ENCODE peak calls at places on chromosomes 13 and 19, in eight cellular contexts. E, F, R, X, O, B, H and N are unnamed samples.
A peak's percentile ranks its signal among the peaks of the same experiment; 100 is the strongest.

GRCh38 chr13:96994030-96994848 is at the start of gene OXGR1:
- DNase-seq in R (peak; percentile 36), O (no peak), B (no peak), H (no peak), X (no peak), F (no peak), E (peak; percentile 48), N (no peak)

GRCh38 chr19:1931445-1931844 is 9.5 kb upstream of the CSNK1G2 start:
- DNase-seq in R (no peak), F (no peak), E (no peak), B (no peak), X (no peak), O (no peak), H (no peak), N (no peak)

GRCh38 chr19:2591537-2592291 is 110.8 kb downstream of the GNG7 start:
- DNase-seq in E (no peak), H (no peak), X (no peak), F (no peak), R (no peak), B (no peak), O (no peak), N (no peak)

GRCh38 chr19:18119243-18120105 is 21.9 kb downstream of the MAST3 start:
- DNase-seq in B (no peak), X (no peak), H (no peak), E (no peak), O (no peak), R (no peak), F (no peak), N (no peak)

GRCh38 chr13:43123856-43124255 is 100.5 kb downstream of the DNAJC15 start:
- DNase-seq in O (no peak), H (no peak), F (no peak), R (no peak), B (no peak), X (no peak), E (no peak), N (no peak)

GRCh38 chr13:45021250-45021649 is 31.9 kb downstream of the GPALPP1 start:
- DNase-seq in F (no peak), H (no peak), E (no peak), X (peak; percentile 92), B (no peak), O (no peak), R (no peak), N (no peak)

GRCh38 chr19:20167020-20167644 is at the start of gene ZNF486:
- DNase-seq in O (peak; percentile 93), B (peak; percentile 92), R (peak; percentile 98), X (peak; percentile 91), E (peak; percentile 98), F (peak; percentile 99), H (peak; percentile 96), N (peak; percentile 95)

GRCh38 chr19:12733369-12733896 is 1.1 kb downstream of the TRIR start:
- DNase-seq in E (no peak), R (peak; percentile 52), B (no peak), O (no peak), F (no peak), X (no peak), H (no peak), N (peak; percentile 58)

GRCh38 chr13:112896736-112897602 is 72.0 kb upstream of the MCF2L start:
- DNase-seq in E (no peak), O (no peak), X (no peak), H (peak; percentile 8), F (no peak), R (no peak), B (no peak), N (peak; percentile 6)

GRCh38 chr19:10292789-10293636 is 3.3 kb downstream of the ICAM5 start:
- DNase-seq in R (peak; percentile 49), H (no peak), B (no peak), X (no peak), O (no peak), F (no peak), E (peak; percentile 66), N (peak; percentile 85)

GRCh38 chr19:1626417-1627010 is 21.3 kb upstream of the UQCR11 start:
- DNase-seq in O (no peak), R (no peak), E (no peak), H (no peak), F (no peak), X (no peak), B (no peak), N (no peak)

GRCh38 chr13:109214393-109214792 is 572.0 kb downstream of the IRS2 start:
- DNase-seq in R (no peak), E (no peak), F (no peak), X (no peak), B (no peak), H (no peak), O (no peak), N (no peak)

GRCh38 chr13:70964124-70964523 is 855.9 kb upstream of the KLHL1 start:
- DNase-seq in R (peak; percentile 33), E (no peak), H (no peak), O (no peak), B (no peak), X (no peak), F (no peak), N (peak; percentile 7)

GRCh38 chr13:68234278-68234677 is 1004.1 kb upstream of the PCDH9 start:
- DNase-seq in H (no peak), E (no peak), B (no peak), O (no peak), F (no peak), R (peak; percentile 36), X (no peak), N (no peak)

GRCh38 chr13:98746968-98747367 is 5.5 kb downstream of the SLC15A1 start:
- DNase-seq in X (no peak), B (no peak), F (no peak), O (no peak), E (no peak), R (no peak), H (no peak), N (no peak)

GRCh38 chr19:36489139-36489919 is at the start of gene ZNF566:
- DNase-seq in O (peak; percentile 91), R (peak; percentile 98), E (peak; percentile 99), F (peak; percentile 90), X (peak; percentile 94), B (peak; percentile 81), H (peak; percentile 90), N (peak; percentile 98)

GRCh38 chr19:23716792-23717191 is 29.8 kb upstream of the ZNF675 start:
- DNase-seq in F (no peak), H (no peak), O (no peak), R (no peak), X (no peak), B (no peak), E (no peak), N (no peak)

DNA sequence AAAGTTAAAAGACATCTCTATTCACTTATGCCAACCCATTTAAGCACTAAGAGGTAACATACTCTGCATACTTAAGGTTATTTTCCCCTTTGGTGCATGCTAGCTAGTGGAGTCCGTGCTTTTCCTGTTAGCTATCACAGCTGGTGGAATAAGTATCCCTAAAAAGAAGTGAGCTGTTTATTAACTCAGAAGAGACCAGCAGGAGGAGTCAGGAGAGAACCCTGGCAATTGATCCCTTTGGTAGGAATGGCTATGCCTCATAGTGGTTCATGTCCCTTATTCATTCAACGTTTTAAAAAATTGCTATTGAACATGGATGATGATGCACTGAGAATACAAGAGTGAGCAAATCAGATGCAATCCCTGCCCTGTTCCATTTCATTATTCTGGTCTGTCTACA is 12.4 kb upstream of the NEK5 start:
- DNase-seq in E (no peak), H (no peak), R (no peak), B (no peak), X (no peak), F (no peak), O (no peak), N (no peak)
- TF ChIP-seq CTCF in E (no peak), H (peak; percentile 15), R (no peak), B (no peak), X (peak; percentile 11), F (no peak), O (no peak), N (no peak)

DNA sequence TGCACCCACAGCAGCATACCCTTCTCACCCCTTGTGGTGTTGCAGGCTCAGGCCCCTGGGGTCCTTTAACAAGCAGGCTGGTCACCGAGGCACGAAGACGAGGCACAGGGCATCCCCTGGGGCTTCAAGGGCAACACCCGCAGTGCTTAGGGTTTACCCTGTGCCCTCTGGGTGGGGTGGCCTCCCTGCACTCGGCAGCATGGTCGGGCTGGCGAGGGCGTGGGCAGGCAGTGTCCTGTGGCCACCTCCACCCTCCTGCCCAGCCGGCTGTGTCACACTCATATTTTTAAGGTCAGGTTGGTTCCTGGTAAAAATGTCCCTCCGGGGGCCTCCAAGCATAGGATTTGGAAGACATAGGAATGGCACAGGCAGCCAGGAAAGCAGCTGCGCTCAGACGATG is 11.4 kb upstream of the ZNF135 start:
- DNase-seq in H (no peak), E (no peak), O (no peak), B (no peak), F (no peak), X (no peak), R (no peak), N (no peak)
- H3K9me3 ChIP-seq in H (peaks cover 97% of the 10 kb centered on the region), E (peaks cover 41% of the 10 kb centered on the region), O (no peaks in the 10 kb centered on the region), B (peaks cover 41% of the 10 kb centered on the region), F (peaks cover 87% of the 10 kb centered on the region), X (peaks cover 93% of the 10 kb centered on the region), R (no peaks in the 10 kb centered on the region), N (peaks cover 9% of the 10 kb centered on the region)

GRCh38 chr13:51730927-51731326 is 73.0 kb downstream of the DHRS12 start:
- DNase-seq in F (no peak), X (no peak), E (no peak), B (no peak), R (no peak), O (no peak), H (no peak), N (no peak)

GRCh38 chr13:51729853-51730553 is 74.0 kb downstream of the DHRS12 start:
- DNase-seq in H (no peak), E (no peak), O (no peak), R (no peak), X (peak; percentile 44), F (peak; percentile 76), B (peak; percentile 29), N (no peak)

GRCh38 chr13:51733656-51734334 is 70.2 kb downstream of the DHRS12 start:
- DNase-seq in B (no peak), R (no peak), O (no peak), X (no peak), H (no peak), E (no peak), F (no peak), N (no peak)

GRCh38 chr13:51728972-51729371 is 75.0 kb downstream of the DHRS12 start:
- DNase-seq in H (no peak), F (no peak), O (no peak), B (no peak), R (no peak), E (no peak), X (peak; percentile 53), N (no peak)

GRCh38 chr13:51731759-51732158 is 72.2 kb downstream of the DHRS12 start:
- DNase-seq in H (no peak), B (no peak), E (no peak), R (no peak), O (no peak), X (no peak), F (no peak), N (no peak)
- TF ChIP-seq CTCF in H (peak; percentile 62), B (peak; percentile 50), E (no peak), R (no peak), O (no peak), X (peak; percentile 55), F (peak; percentile 49), N (no peak)

DNA sequence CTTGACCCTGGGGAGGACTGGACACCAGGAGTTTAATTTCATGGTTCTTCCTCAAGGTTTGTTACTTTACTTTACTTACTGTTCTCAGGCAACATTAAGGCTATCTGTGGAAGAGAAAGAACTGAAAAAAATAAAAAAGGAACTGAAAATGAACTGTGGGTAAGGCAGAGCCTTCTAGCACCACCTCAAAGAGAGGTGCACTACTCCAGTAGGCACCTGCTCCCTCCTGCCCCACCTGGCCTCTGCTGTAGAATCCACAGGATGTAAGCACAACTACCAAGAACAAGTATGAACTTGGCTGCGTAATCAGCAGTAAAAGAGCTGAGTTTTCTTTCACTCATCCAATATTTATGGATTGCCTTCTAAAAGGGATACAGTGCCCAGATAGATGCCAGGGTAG is 12.2 kb downstream of the ZNF112 start:
- DNase-seq in B (no peak), E (no peak), R (no peak), X (no peak), H (no peak), O (no peak), F (no peak), N (no peak)
- H3K9me3 ChIP-seq in B (peaks cover 73% of the 10 kb centered on the region), E (peaks cover 16% of the 10 kb centered on the region), R (peaks cover 18% of the 10 kb centered on the region), X (no peaks in the 10 kb centered on the region), H (peaks cover 91% of the 10 kb centered on the region), O (no peaks in the 10 kb centered on the region), F (peaks cover 50% of the 10 kb centered on the region), N (no peaks in the 10 kb centered on the region)